ENCODE peak calls at places on chromosomes 3 and 15, in four cellular contexts. Y is NCI-H82, C is HuH-7, E is ACHN. Z is an unnamed sample.
A peak's percentile ranks its signal among the peaks of the same experiment; 100 is the strongest.

GRCh38 chr15:64284037-64284436 is 71.9 kb downstream of the CSNK1G1 start:
- DNase-seq in Y (no peak), C (no peak), E (peak; percentile 49), Z (no peak)

GRCh38 chr3:15794842-15795562 is 2.8 kb downstream of the ANKRD28 start:
- DNase-seq in Y (no peak), C (no peak), E (peak; percentile 30), Z (no peak)

GRCh38 chr15:70722266-70723123 is 40.9 kb downstream of the UACA start:
- DNase-seq in Y (peak; percentile 61), C (no peak), E (peak; percentile 62), Z (no peak)

GRCh38 chr15:29618586-29618985 is 203.7 kb downstream of the TJP1 start:
- DNase-seq in Y (no peak), C (no peak), E (no peak), Z (no peak)

GRCh38 chr3:42179110-42179725 is 86.8 kb downstream of the CCK start:
- DNase-seq in Y (no peak), C (peak; percentile 55), E (peak; percentile 91), Z (no peak)

GRCh38 chr15:76964157-76964556 is 30.8 kb upstream of the PSTPIP1 start:
- DNase-seq in Y (no peak), C (no peak), E (no peak), Z (no peak)

GRCh38 chr15:79515628-79516027 is 83.5 kb downstream of the MINAR1 start:
- DNase-seq in Y (no peak), C (no peak), E (no peak), Z (no peak)

GRCh38 chr15:59349715-59350420 is 22.8 kb downstream of the MYO1E start:
- DNase-seq in Y (no peak), C (no peak), E (peak; percentile 87), Z (no peak)

GRCh38 chr15:32867313-32867626 is 149.5 kb downstream of the GREM1 start:
- DNase-seq in Y (no peak), C (no peak), E (peak; percentile 80), Z (no peak)

GRCh38 chr3:38916706-38917105 is 100.7 kb upstream of the SCN10A start:
- DNase-seq in Y (no peak), C (no peak), E (no peak), Z (no peak)

GRCh38 chr15:43903864-43904290 is 77.1 kb downstream of the WDR76 start:
- DNase-seq in Y (peak; percentile 91), C (peak; percentile 79), E (peak; percentile 71), Z (peak; percentile 82)

GRCh38 chr3:104933981-104934380 is 432.7 kb upstream of the ALCAM start:
- DNase-seq in Y (no peak), C (no peak), E (no peak), Z (no peak)

GRCh38 chr15:39596358-39597051 is 15.6 kb downstream of the THBS1 start:
- DNase-seq in Y (no peak), C (no peak), E (peak; percentile 34), Z (no peak)

GRCh38 chr15:79834496-79834895 is 62.3 kb downstream of the MTHFS start:
- DNase-seq in Y (no peak), C (no peak), E (no peak), Z (no peak)

GRCh38 chr3:12247411-12247810 is 41.5 kb upstream of the PPARG start:
- DNase-seq in Y (no peak), C (no peak), E (no peak), Z (no peak)

GRCh38 chr3:191070201-191070600 is 128.8 kb upstream of the OSTN start:
- DNase-seq in Y (no peak), C (no peak), E (peak; percentile 32), Z (no peak)

GRCh38 chr3:124429129-124429815 is 301.0 kb upstream of the UMPS start:
- DNase-seq in Y (peak; percentile 15), C (no peak), E (no peak), Z (no peak)

GRCh38 chr15:77143606-77144005 is 72.7 kb upstream of the TSPAN3 start:
- DNase-seq in Y (no peak), C (no peak), E (no peak), Z (no peak)

GRCh38 chr3:159028706-159029105 is 226.9 kb downstream of the MFSD1 start:
- DNase-seq in Y (no peak), C (no peak), E (no peak), Z (no peak)

GRCh38 chr15:63945838-63946298 is 100.4 kb downstream of the DAPK2 start:
- DNase-seq in Y (no peak), C (no peak), E (no peak), Z (no peak)